ENCODE peak calls at places on chromosomes 1 and 21, in ten cellular contexts. O is T-helper 9 cell, Z is dorsolateral prefrontal cortex, J is IMR-90, V is GDM1, U is astrocyte of the spinal cord, Q is H4, I is left cardiac atrium, T is NCI-H2081, L is germinal center. G is an unnamed sample.

GRCh38 chr21:16125274-16125673 is 395.5 kb downstream of the USP25 start:
- DNase-seq in L (no peak), Q (no peak), V (no peak), I (no peak), T (no peak), U (peak), J (no peak), O (no peak), Z (no peak), G (no peak)

GRCh38 chr1:228374711-228375577 is 31.7 kb downstream of the TRIM11 start:
- DNase-seq in U (peak), V (no peak), T (no peak), J (peak), I (peak), O (no peak), Q (no peak), Z (peak), L (no peak), G (no peak)

GRCh38 chr1:42922687-42923366 is 35.8 kb downstream of the SLC2A1 start:
- DNase-seq in V (peak), Q (peak), I (no peak), L (peak), J (peak), U (peak), Z (peak), T (peak), O (no peak), G (no peak)

GRCh38 chr1:205570796-205571537 is 60.8 kb downstream of the ELK4 start:
- DNase-seq in U (no peak), V (no peak), I (no peak), Q (no peak), L (no peak), T (no peak), Z (no peak), O (no peak), J (no peak), G (no peak)

GRCh38 chr1:6168947-6169586 is 11.1 kb downstream of the CHD5 start:
- DNase-seq in T (no peak), Z (no peak), Q (no peak), J (no peak), U (no peak), O (no peak), L (no peak), V (no peak), I (no peak), G (no peak)

GRCh38 chr1:15617874-15618684 is 821 bp downstream of the DDI2 start:
- DNase-seq in I (no peak), Z (peak), L (peak), Q (peak), V (no peak), U (peak), J (no peak), T (no peak), O (no peak), G (peak)

GRCh38 chr1:246906833-246907232 is 24.9 kb downstream of the AHCTF1 start:
- DNase-seq in V (no peak), I (no peak), O (no peak), J (no peak), T (no peak), Q (no peak), Z (no peak), L (no peak), U (no peak), G (no peak)

GRCh38 chr1:113899101-113899500 is 5.5 kb downstream of the AP4B1 start:
- DNase-seq in O (no peak), L (no peak), U (no peak), Q (no peak), J (peak), T (no peak), Z (no peak), I (no peak), V (no peak), G (no peak)

GRCh38 chr1:228045405-228045804 is 37.1 kb upstream of the ARF1 start:
- DNase-seq in V (no peak), T (no peak), L (no peak), Q (no peak), Z (no peak), U (no peak), I (no peak), J (no peak), O (no peak), G (no peak)

GRCh38 chr1:230267338-230268065 is 158.6 kb downstream of the PGBD5 start:
- DNase-seq in L (no peak), T (peak), I (no peak), V (no peak), J (no peak), U (no peak), Z (no peak), Q (no peak), O (no peak), G (no peak)

GRCh38 chr1:89545264-89546038 is 20.8 kb downstream of the LRRC8B start:
- DNase-seq in I (no peak), L (no peak), Z (no peak), T (no peak), U (no peak), J (peak), V (no peak), O (no peak), Q (no peak), G (no peak)

GRCh38 chr1:24560361-24560760 is 4.5 kb downstream of the NCMAP start:
- DNase-seq in T (no peak), Z (no peak), V (no peak), Q (no peak), L (no peak), O (no peak), I (no peak), U (no peak), J (no peak), G (no peak)